ENCODE peak calls at places on chromosomes 3 and 15, in six cellular contexts. Z is NT2/D1, S is HepG2, L is GM12878, E is K562, Q is H1. H is an unnamed sample.

GRCh38 chr3:53195602-53196574 is 34.9 kb downstream of the PRKCD start:
- DNase-seq in Q (peak), Z (peak), E (peak), S (no peak), L (no peak), H (peak)

GRCh38 chr3:126394977-126395321 is 240 bp downstream of the CFAP100 start:
- DNase-seq in L (no peak), E (no peak), Z (no peak), Q (no peak), S (no peak), H (no peak)

GRCh38 chr15:57306944-57307411 is 69.3 kb upstream of the CGNL1 start:
- DNase-seq in L (no peak), E (no peak), Q (no peak), S (no peak), Z (no peak), H (no peak)

GRCh38 chr3:13466781-13467180 is 13.3 kb upstream of the HDAC11 start:
- DNase-seq in Q (no peak), S (no peak), Z (no peak), E (no peak), L (no peak), H (no peak)

GRCh38 chr15:49380912-49381311 is 42.1 kb upstream of the FGF7 start:
- DNase-seq in S (no peak), Q (no peak), L (no peak), E (peak), Z (peak), H (no peak)

GRCh38 chr3:127427169-127427655 is 139.4 kb upstream of the PRR20G start:
- DNase-seq in L (no peak), Q (peak), Z (no peak), S (no peak), E (no peak), H (no peak)

GRCh38 chr3:59142581-59142980 is 92.8 kb upstream of the CFAP20DC start:
- DNase-seq in Z (no peak), S (no peak), E (no peak), Q (no peak), L (no peak), H (no peak)

GRCh38 chr3:39750677-39751076 is 58.7 kb upstream of the MYRIP start:
- DNase-seq in Q (no peak), E (no peak), L (no peak), Z (no peak), S (no peak), H (no peak)

GRCh38 chr3:53103566-53104296 is 26.5 kb downstream of the RFT1 start:
- DNase-seq in Z (no peak), Q (no peak), L (no peak), S (no peak), E (no peak), H (no peak)

GRCh38 chr15:93152951-93153350 is 63.9 kb upstream of the RGMA start:
- DNase-seq in Q (no peak), L (no peak), E (no peak), S (no peak), Z (no peak), H (no peak)

GRCh38 chr3:168047190-168047795 is 48.4 kb downstream of the GOLIM4 start:
- DNase-seq in Q (no peak), E (peak), L (peak), Z (peak), S (peak), H (peak)

GRCh38 chr15:73196113-73196512 is 143.8 kb downstream of the NEO1 start:
- DNase-seq in Z (no peak), S (no peak), L (no peak), E (peak), Q (no peak), H (no peak)

GRCh38 chr15:69160976-69161877 is 792 bp downstream of the GLCE start:
- DNase-seq in L (no peak), S (peak), Z (no peak), Q (peak), E (peak), H (peak)

GRCh38 chr15:52080031-52080430 is 32.5 kb downstream of the BCL2L10 start:
- DNase-seq in L (no peak), Z (no peak), S (no peak), E (no peak), Q (no peak), H (no peak)

GRCh38 chr3:4994823-4995499 is 15.7 kb downstream of the BHLHE40 start:
- DNase-seq in E (peak), S (peak), Q (no peak), L (no peak), Z (no peak), H (peak)

GRCh38 chr3:60933828-60934227 is 317.4 kb downstream of the FHIT start:
- DNase-seq in Z (no peak), S (no peak), Q (no peak), E (no peak), L (no peak), H (no peak)

GRCh38 chr3:102006812-102007485 is 157.6 kb downstream of the NFKBIZ start:
- DNase-seq in Q (no peak), S (no peak), Z (no peak), L (no peak), E (no peak), H (no peak)

GRCh38 chr3:71684752-71685151 is 40.5 kb downstream of the EIF4E3 start:
- DNase-seq in E (no peak), Z (no peak), Q (no peak), S (no peak), L (no peak), H (no peak)

GRCh38 chr3:195175476-195176337 is 95.3 kb downstream of the XXYLT1 start:
- DNase-seq in Z (no peak), L (no peak), S (no peak), E (no peak), Q (no peak), H (no peak)

GRCh38 chr3:128282392-128283196 is 129.3 kb downstream of the EEFSEC start:
- DNase-seq in Q (peak), Z (no peak), L (no peak), S (no peak), E (no peak), H (no peak)

GRCh38 chr3:98199020-98199419 is 32.5 kb downstream of the OR5H15 start:
- DNase-seq in Q (no peak), Z (no peak), S (no peak), L (no peak), E (no peak), H (no peak)

GRCh38 chr3:128464188-128464587 is 2.5 kb downstream of the DNAJB8 start:
- DNase-seq in S (no peak), E (peak), Q (no peak), Z (no peak), L (no peak), H (no peak)

GRCh38 chr15:64991536-64992135 is 1.9 kb upstream of the SPG21 start:
- DNase-seq in Q (peak), E (no peak), Z (no peak), L (no peak), S (no peak), H (no peak)

DNA sequence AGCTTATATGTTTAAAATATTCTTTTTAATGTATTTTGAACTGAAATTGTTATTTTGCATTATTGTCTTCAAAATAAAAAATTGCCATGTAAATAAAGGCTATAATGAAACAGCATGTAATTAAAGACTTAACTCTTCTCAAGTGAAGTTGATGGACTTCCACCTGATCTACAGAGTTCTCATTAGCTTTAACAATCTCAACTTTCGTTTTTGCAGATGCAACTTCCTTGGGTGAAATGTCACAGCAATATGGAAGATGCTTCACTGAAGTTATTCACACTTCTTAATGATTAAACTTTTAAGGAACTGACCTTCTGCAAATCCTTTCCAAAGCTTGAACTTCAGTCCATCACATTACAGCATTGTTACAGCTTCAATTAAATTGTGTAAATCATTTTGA is 63.6 kb downstream of the OSTN start:
- DNase-seq in E (no peak), L (peak), Z (no peak), S (no peak), Q (no peak), H (no peak)
- TF ChIP-seq ZNF274 in E (no peak), L (no peak), Z (no peak), S (no peak), Q (no peak), H (no peak)

GRCh38 chr15:27538325-27538724 is 560.8 kb downstream of the OCA2 start:
- DNase-seq in S (no peak), Z (no peak), L (no peak), Q (no peak), E (no peak), H (no peak)
- TF ChIP-seq ZNF274 in S (no peak), Z (no peak), L (no peak), Q (no peak), E (no peak), H (no peak)

GRCh38 chr3:47824541-47825473 is 21.9 kb downstream of the DHX30 start:
- DNase-seq in Q (peak), S (peak), L (peak), E (peak), Z (peak), H (peak)
- TF ChIP-seq ZNF274 in Q (no peak), S (peak), L (no peak), E (no peak), Z (no peak), H (no peak)

GRCh38 chr3:140188285-140188684 is 253.3 kb downstream of the CLSTN2 start:
- DNase-seq in L (no peak), Z (no peak), E (no peak), S (no peak), Q (no peak), H (no peak)
- TF ChIP-seq ZNF274 in L (no peak), Z (no peak), E (no peak), S (no peak), Q (no peak), H (no peak)